ENCODE peak calls at places on chromosomes 2 and 18, in nine cellular contexts. U, B, A, C, Z, Q, R, H and T are unnamed samples.

GRCh38 chr2:6167592-6168138 is 475.5 kb downstream of the SOX11 start:
- DNase-seq in H (no peak), A (no peak), R (peak), C (no peak), B (no peak), Q (no peak), Z (no peak), U (no peak), T (no peak)

GRCh38 chr2:44951714-44952113 is 10.2 kb downstream of the SIX3 start:
- DNase-seq in Z (no peak), U (no peak), H (no peak), Q (no peak), B (no peak), C (no peak), A (no peak), R (peak), T (no peak)

GRCh38 chr18:80106482-80107051 is 2.5 kb upstream of the ADNP2 start:
- DNase-seq in H (no peak), C (no peak), B (peak), U (no peak), A (no peak), Z (no peak), Q (no peak), R (no peak), T (no peak)

GRCh38 chr2:238864207-238865014 is 16.5 kb downstream of the TWIST2 start:
- DNase-seq in Q (peak), U (no peak), R (no peak), C (peak), H (no peak), Z (peak), B (peak), A (no peak), T (no peak)

GRCh38 chr2:239143858-239144712 is 256.7 kb downstream of the HDAC4 start:
- DNase-seq in Z (peak), A (peak), U (no peak), H (no peak), Q (no peak), R (peak), C (peak), B (peak), T (no peak)

GRCh38 chr2:43333096-43333655 is 106.8 kb upstream of the ZFP36L2 start:
- DNase-seq in A (no peak), H (no peak), B (peak), Z (no peak), U (no peak), Q (peak), R (no peak), C (no peak), T (no peak)

GRCh38 chr2:72149556-72150156 is 2.0 kb upstream of the CYP26B1 start:
- DNase-seq in R (peak), Q (no peak), U (peak), Z (no peak), C (peak), B (peak), H (peak), A (no peak), T (no peak)

GRCh38 chr2:27407798-27408491 is 1.4 kb downstream of the PPM1G start:
- DNase-seq in C (peak), B (peak), U (no peak), Z (peak), Q (peak), A (peak), H (no peak), R (no peak), T (no peak)

GRCh38 chr2:63734510-63734909 is 107.2 kb upstream of the UGP2 start:
- DNase-seq in A (no peak), Q (no peak), H (no peak), Z (no peak), R (no peak), C (no peak), B (peak), U (no peak), T (no peak)

GRCh38 chr2:241835605-241836004 is 23.1 kb downstream of the PDCD1 start:
- DNase-seq in A (no peak), C (peak), B (no peak), Q (no peak), U (no peak), Z (no peak), R (no peak), H (peak), T (no peak)

GRCh38 chr2:60899230-60899891 is 18.0 kb downstream of the REL start:
- DNase-seq in A (peak), Z (no peak), U (peak), R (no peak), H (peak), Q (no peak), B (no peak), C (no peak), T (no peak)

GRCh38 chr18:77111449-77112160 is 21.0 kb downstream of the MBP start:
- DNase-seq in Q (peak), H (no peak), R (peak), Z (no peak), U (peak), C (no peak), A (no peak), B (no peak), T (no peak)

GRCh38 chr2:11320698-11321492 is 23.5 kb downstream of the ROCK2 start:
- DNase-seq in Q (no peak), R (no peak), A (no peak), H (no peak), B (no peak), U (no peak), C (no peak), Z (no peak), T (no peak)

GRCh38 chr18:49898421-49898820 is 85.1 kb upstream of the ACAA2 start:
- DNase-seq in Z (peak), B (peak), Q (peak), U (peak), A (peak), R (no peak), H (peak), C (peak), T (peak)

GRCh38 chr2:161101406-161101805 is 58.8 kb upstream of the TANK start:
- DNase-seq in B (no peak), R (no peak), Z (no peak), A (no peak), Q (no peak), C (peak), U (no peak), H (no peak), T (no peak)